ENCODE peak calls at places on chromosomes 1 and 21, in four cellular contexts. P is ascending aorta, L is lung, G is heart right ventricle. W is an unnamed sample. For H3K4me1, the result is how much of the 10 kb centered on the place peaks cover.

GRCh38 chr1:30489737-30490389 is 233.5 kb downstream of the MATN1 start:
- DNase-seq in P (no peak), L (no peak), G (no peak), W (no peak)

GRCh38 chr1:192592493-192592892 is 16.9 kb downstream of the RGS1 start:
- DNase-seq in P (no peak), L (no peak), G (no peak), W (no peak)

GRCh38 chr1:28783363-28783762 is 28.6 kb upstream of the OPRD1 start:
- DNase-seq in P (no peak), L (no peak), G (no peak), W (no peak)

GRCh38 chr1:109765896-109766615 is 2.3 kb upstream of the EPS8L3 start:
- DNase-seq in P (peak), L (no peak), G (no peak), W (no peak)

GRCh38 chr1:92482665-92483441 is 3.9 kb downstream of the GFI1 start:
- DNase-seq in P (no peak), L (no peak), G (no peak), W (peak)

GRCh38 chr1:225851810-225852209 is 30.4 kb downstream of the TMEM63A start:
- DNase-seq in P (no peak), L (no peak), G (no peak), W (no peak)

GRCh38 chr1:186236921-186237320 is 138.1 kb downstream of the TPR start:
- DNase-seq in P (no peak), L (no peak), G (no peak), W (no peak)

GRCh38 chr1:223102797-223103533 is 40.1 kb downstream of the TLR5 start:
- DNase-seq in P (no peak), L (no peak), G (peak), W (no peak)

GRCh38 chr1:95169544-95169943 is 52.4 kb downstream of the TLCD4 start:
- DNase-seq in P (no peak), L (peak), G (no peak), W (no peak)

GRCh38 chr1:200699871-200700270 is 30.2 kb upstream of the DDX59 start:
- DNase-seq in P (no peak), L (no peak), G (no peak), W (no peak)

GRCh38 chr1:234780112-234780511 is 170.1 kb upstream of the IRF2BP2 start:
- DNase-seq in P (no peak), L (no peak), G (no peak), W (no peak)

GRCh38 chr1:115275216-115275615 is 62.8 kb downstream of the NGF start:
- DNase-seq in P (no peak), L (no peak), G (no peak), W (peak)

GRCh38 chr1:210089848-210090247 is 142.7 kb upstream of the SERTAD4 start:
- DNase-seq in P (no peak), L (no peak), G (no peak), W (no peak)

GRCh38 chr1:197801111-197801482 is 25.8 kb upstream of the DENND1B start:
- DNase-seq in P (no peak), L (no peak), G (no peak), W (no peak)

GRCh38 chr1:89483010-89483756 is 41.4 kb upstream of the LRRC8B start:
- DNase-seq in P (no peak), L (peak), G (peak), W (peak)

GRCh38 chr1:73161418-73161817 is 879.1 kb upstream of the NEGR1 start:
- DNase-seq in P (no peak), L (no peak), G (no peak), W (no peak)

GRCh38 chr1:177045156-177045555 is 119.4 kb downstream of the ASTN1 start:
- DNase-seq in P (no peak), L (no peak), G (no peak), W (peak)

GRCh38 chr1:17348593-17349234 is 23.3 kb upstream of the PADI6 start:
- DNase-seq in P (no peak), L (no peak), G (no peak), W (no peak)

GRCh38 chr21:44932366-44933181 is 7.3 kb upstream of the SLX9 start:
- DNase-seq in P (no peak), L (no peak), G (no peak), W (peak)

GRCh38 chr1:38932496-38933014 is 9.1 kb downstream of the RHBDL2 start:
- DNase-seq in P (no peak), L (no peak), G (no peak), W (no peak)

GRCh38 chr1:168408531-168409242 is 128.0 kb downstream of the TBX19 start:
- DNase-seq in P (no peak), L (no peak), G (no peak), W (no peak)

GRCh38 chr21:33212159-33212851 is 17.4 kb upstream of the IFNAR2 start:
- DNase-seq in P (no peak), L (no peak), G (no peak), W (peak)

GRCh38 chr1:226308166-226308722 is 720 bp downstream of the LIN9 start:
- DNase-seq in P (no peak), L (no peak), G (peak), W (no peak)

GRCh38 chr1:246078126-246078887 is 428.8 kb downstream of the SMYD3 start:
- DNase-seq in P (no peak), L (no peak), G (no peak), W (no peak)

GRCh38 chr1:222045236-222045635 is 303.3 kb upstream of the DUSP10 start:
- DNase-seq in P (no peak), L (no peak), G (no peak), W (no peak)

GRCh38 chr1:203995228-203995627 is 77.7 kb upstream of the SOX13 start:
- DNase-seq in P (no peak), L (no peak), G (peak), W (no peak)

GRCh38 chr1:1900883-1901640 is 10.2 kb upstream of the GNB1 start:
- DNase-seq in P (no peak), L (no peak), G (no peak), W (no peak)

GRCh38 chr1:178945763-178946266 is 74.9 kb upstream of the ANGPTL1 start:
- DNase-seq in P (no peak), L (no peak), G (no peak), W (no peak)

GRCh38 chr1:43688109-43688387 is 19.3 kb upstream of the ST3GAL3 start:
- DNase-seq in P (no peak), L (no peak), G (no peak), W (no peak)

GRCh38 chr1:166165661-166166399 is 971 bp downstream of the FAM78B start:
- DNase-seq in P (no peak), L (no peak), G (no peak), W (peak)

GRCh38 chr1:204108312-204109141 is 35.6 kb downstream of the SOX13 start:
- DNase-seq in P (no peak), L (no peak), G (no peak), W (no peak)

GRCh38 chr1:218658899-218659298 is 313.8 kb downstream of the TGFB2 start:
- DNase-seq in P (no peak), L (no peak), G (no peak), W (no peak)

DNA sequence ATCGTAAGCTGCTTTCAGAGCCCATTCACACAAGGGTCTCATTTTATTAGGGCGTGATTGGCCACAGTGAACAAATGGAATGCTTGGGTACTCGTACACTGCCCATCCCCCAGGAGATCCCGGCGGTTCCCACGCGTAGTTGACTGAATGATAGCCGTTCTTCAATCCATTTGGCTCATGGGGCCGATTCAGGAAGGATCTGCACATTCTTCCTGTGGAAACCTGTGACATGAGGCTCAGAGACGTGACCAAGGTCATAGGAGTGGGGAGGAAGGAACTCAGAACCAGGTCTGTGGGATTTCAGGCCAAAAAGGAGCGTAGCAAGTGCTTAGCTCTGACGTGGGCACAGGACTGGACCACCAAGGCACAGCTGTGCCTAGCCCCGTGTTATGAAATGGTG is 11.7 kb downstream of the ABCG1 start:
- DNase-seq in P (no peak), L (no peak), G (no peak), W (no peak)
- H3K4me1 ChIP-seq in P (under half), L (under half), G (half or more), W (under half)

DNA sequence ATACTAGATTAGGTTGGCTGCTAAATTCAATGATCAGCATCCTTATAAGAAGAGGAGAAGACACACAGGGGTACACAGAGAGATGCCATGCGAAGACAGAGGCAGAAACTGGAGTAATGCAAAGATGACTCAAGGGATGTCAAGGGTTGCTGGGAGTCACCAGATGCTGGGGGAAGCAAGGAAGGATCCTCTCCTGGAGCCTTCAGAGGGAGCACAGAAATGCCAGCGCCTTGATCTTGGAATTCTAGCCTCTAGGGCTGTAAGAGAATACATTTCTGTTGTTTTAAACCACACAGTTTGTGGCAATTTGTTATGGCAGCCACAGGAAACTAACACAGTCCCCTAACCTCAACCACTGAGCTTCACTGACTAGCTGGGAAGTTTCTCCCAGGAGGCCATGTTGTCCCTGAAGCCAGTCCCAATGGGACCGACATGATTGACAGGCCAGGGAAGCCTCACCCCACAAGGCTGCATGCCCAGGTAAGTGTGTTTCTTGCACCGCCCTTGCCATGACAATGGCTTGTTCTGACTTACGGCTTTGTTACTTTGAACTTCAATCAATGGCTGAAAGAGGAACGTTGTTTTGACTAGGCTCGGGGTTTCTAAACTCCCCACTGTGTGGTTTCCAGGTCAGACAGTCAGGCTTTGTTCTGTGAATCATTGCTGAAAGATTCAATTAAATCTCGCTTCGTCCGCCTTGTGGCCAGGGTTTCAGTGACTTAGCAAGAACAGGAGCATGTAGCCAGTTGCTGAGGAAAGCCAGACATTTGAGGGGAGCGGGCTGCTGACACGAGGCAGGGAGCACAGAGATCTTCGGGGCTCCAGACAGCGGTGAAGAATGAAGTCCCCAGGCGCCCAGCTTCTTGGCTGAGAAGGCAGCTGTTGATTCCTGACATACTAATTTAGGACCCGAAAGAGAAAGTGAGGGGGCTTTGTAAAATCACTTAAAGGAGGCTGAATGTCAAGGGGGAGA is 62.3 kb downstream of the RUNX1 start:
- DNase-seq in P (no peak), L (no peak), G (no peak), W (peak)
- H3K4me3 ChIP-seq in P (no peak), L (no peak), G (no peak), W (no peak)

DNA sequence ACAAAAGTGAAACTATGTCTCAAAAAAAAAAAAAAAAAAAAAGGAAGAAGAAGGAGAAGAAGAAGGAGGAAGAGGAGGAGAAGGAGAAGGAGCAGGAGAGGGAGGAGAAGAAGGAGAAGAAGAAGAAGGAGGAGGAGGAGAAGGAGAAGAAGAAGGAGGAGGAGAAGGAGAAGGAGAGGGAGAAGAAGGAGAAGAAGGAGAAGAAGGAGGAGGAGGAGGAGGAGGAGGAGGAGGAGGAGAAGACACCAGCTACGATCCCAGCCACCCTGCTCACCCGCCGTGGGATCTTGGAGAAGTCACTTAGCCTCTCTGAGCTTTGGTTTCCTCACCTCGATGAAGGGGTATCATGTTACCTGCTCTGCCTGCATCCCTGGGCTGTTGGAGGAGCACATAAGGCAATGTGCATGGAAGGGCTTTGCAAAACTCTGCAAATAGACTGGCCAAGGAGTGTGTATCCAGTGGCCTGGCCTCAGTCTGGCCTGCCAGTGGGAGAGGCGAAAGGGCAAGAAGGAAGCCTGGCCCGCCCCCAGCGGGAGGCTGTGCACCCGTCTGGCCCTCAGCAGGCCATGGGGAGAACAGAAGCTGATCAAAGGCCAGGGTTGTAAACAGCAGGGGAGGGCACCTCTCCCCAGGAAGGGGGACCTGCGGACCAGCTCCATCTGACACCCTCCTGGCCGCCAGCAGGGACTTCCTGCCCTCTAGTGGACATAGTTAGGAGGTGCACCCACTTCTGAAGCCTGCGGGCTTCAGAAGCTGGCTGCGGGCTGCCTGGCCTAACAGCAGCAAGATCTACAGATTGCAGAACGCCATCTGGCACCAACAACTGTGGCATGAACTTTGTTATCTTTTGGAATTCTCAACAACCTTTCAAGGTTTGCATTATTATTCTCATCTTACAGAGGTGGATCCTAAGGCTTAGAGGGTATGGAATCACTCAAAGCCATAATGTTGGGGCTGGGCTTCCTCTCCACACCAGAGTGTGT is 19.2 kb upstream of the CDK18 start:
- DNase-seq in P (no peak), L (peak), G (peak), W (peak)
- TF ChIP-seq CTCF in P (peak), L (peak), G (peak), W (peak)

GRCh38 chr1:213250041-213250440 is 199.0 kb downstream of the RPS6KC1 start:
- DNase-seq in P (no peak), L (no peak), G (no peak), W (no peak)
- H3K4me1 ChIP-seq in P (under half), L (under half), G (under half), W (under half)

GRCh38 chr1:46605242-46605641 is 1.2 kb upstream of the MKNK1 start:
- DNase-seq in P (no peak), L (no peak), G (no peak), W (no peak)
- H3K4me3 ChIP-seq in P (peak), L (no peak), G (no peak), W (no peak)

GRCh38 chr1:150487763-150488115 is 520 bp downstream of the TARS2 start:
- DNase-seq in P (no peak), L (no peak), G (no peak), W (no peak)

GRCh38 chr1:150484431-150484830 is 2.8 kb upstream of the TARS2 start:
- DNase-seq in P (no peak), L (no peak), G (no peak), W (no peak)

GRCh38 chr1:150486966-150487762 is at the start of gene TARS2:
- DNase-seq in P (peak), L (peak), G (peak), W (peak)

GRCh38 chr1:150479927-150480352 is 7.3 kb upstream of the TARS2 start:
- DNase-seq in P (no peak), L (no peak), G (no peak), W (no peak)

GRCh38 chr1:150484861-150485260 is 2.4 kb upstream of the TARS2 start:
- DNase-seq in P (no peak), L (no peak), G (no peak), W (no peak)
- TF ChIP-seq CTCF in P (no peak), L (no peak), G (no peak), W (peak)

GRCh38 chr1:21261551-21262281 is 28.5 kb downstream of the ECE1 start:
- DNase-seq in P (peak), L (peak), G (peak), W (peak)
- H3K4me1 ChIP-seq in P (half or more), L (under half), G (under half), W (under half)

DNA sequence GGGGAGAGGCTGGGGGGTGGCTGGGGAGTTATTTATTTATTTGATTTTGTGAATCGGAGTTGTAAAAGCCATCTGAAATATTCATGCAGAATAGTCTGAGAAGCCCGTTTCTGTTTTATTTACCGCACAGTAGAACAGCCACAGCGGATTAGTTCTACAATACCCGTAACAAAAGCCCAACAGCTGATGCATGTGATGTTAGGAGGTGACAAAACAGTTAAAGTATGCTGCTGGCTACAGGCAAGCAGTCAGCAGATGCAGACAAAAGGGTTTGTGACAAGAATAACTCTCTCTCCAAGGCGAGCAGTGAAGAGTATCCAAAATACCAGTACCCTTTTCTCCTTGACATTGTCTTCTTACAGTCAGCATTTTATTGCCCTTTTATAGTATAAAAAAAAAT is 42.0 kb downstream of the PROX1 start:
- DNase-seq in P (no peak), L (no peak), G (peak), W (peak)
- H3K4me3 ChIP-seq in P (no peak), L (no peak), G (no peak), W (no peak)

GRCh38 chr1:10604966-10605365 is 130.2 kb downstream of the PEX14 start:
- DNase-seq in P (no peak), L (no peak), G (no peak), W (no peak)
- TF ChIP-seq CTCF in P (no peak), L (no peak), G (no peak), W (no peak)

GRCh38 chr1:164704954-164705353 is 146.0 kb downstream of the PBX1 start:
- DNase-seq in P (no peak), L (no peak), G (no peak), W (peak)

GRCh38 chr1:164702216-164702615 is 143.2 kb downstream of the PBX1 start:
- DNase-seq in P (no peak), L (no peak), G (no peak), W (no peak)

GRCh38 chr1:164702664-164703063 is 143.7 kb downstream of the PBX1 start:
- DNase-seq in P (no peak), L (no peak), G (no peak), W (no peak)

GRCh38 chr1:164703415-164703814 is 144.4 kb downstream of the PBX1 start:
- DNase-seq in P (no peak), L (no peak), G (no peak), W (no peak)

GRCh38 chr1:164703971-164704411 is 145.0 kb downstream of the PBX1 start:
- DNase-seq in P (no peak), L (no peak), G (no peak), W (no peak)
- H3K4me1 ChIP-seq in P (under half), L (under half), G (under half), W (half or more)